ENCODE peak calls at places on chromosomes 7 and 10, in eight cellular contexts. One of them, this sample, is unnamed.
A peak's percentile ranks its signal among the peaks of the same experiment; 100 is the strongest.

GRCh38 chr10:102802920-102803534 is 34.2 kb downstream of the CYP17A1 start:
- DNase-seq in transverse colon: peak; percentile 29
- DNase-seq in heart left ventricle: no peak
- DNase-seq in A549: no peak
- DNase-seq in H9: peak; percentile 83
- DNase-seq in dorsolateral prefrontal cortex: no peak
- DNase-seq in K562: no peak
- DNase-seq in CD4-positive, alpha-beta T cell: no peak
- DNase-seq in this sample: no peak

GRCh38 chr10:11058965-11059364 is 41.3 kb downstream of the CELF2 start:
- DNase-seq in transverse colon: no peak
- DNase-seq in CD4-positive, alpha-beta T cell: no peak
- DNase-seq in dorsolateral prefrontal cortex: no peak
- DNase-seq in H9: no peak
- DNase-seq in K562: no peak
- DNase-seq in heart left ventricle: no peak
- DNase-seq in A549: no peak
- DNase-seq in this sample: no peak

GRCh38 chr10:127907411-127908105 is 655 bp downstream of the PTPRE start:
- DNase-seq in dorsolateral prefrontal cortex: peak; percentile 74
- DNase-seq in transverse colon: peak; percentile 44
- DNase-seq in H9: no peak
- DNase-seq in heart left ventricle: peak; percentile 74
- DNase-seq in CD4-positive, alpha-beta T cell: no peak
- DNase-seq in K562: no peak
- DNase-seq in A549: no peak
- DNase-seq in this sample: no peak

GRCh38 chr10:73899401-73899780 is 11.5 kb upstream of the PLAU start:
- DNase-seq in dorsolateral prefrontal cortex: no peak
- DNase-seq in heart left ventricle: no peak
- DNase-seq in A549: no peak
- DNase-seq in K562: no peak
- DNase-seq in transverse colon: no peak
- DNase-seq in H9: no peak
- DNase-seq in CD4-positive, alpha-beta T cell: no peak
- DNase-seq in this sample: no peak

GRCh38 chr10:119715628-119716505 is 10.0 kb upstream of the INPP5F start:
- DNase-seq in heart left ventricle: no peak
- DNase-seq in CD4-positive, alpha-beta T cell: no peak
- DNase-seq in H9: no peak
- DNase-seq in A549: no peak
- DNase-seq in dorsolateral prefrontal cortex: no peak
- DNase-seq in transverse colon: no peak
- DNase-seq in K562: no peak
- DNase-seq in this sample: no peak

GRCh38 chr7:44289341-44290249 is 35.8 kb downstream of the CAMK2B start:
- DNase-seq in CD4-positive, alpha-beta T cell: no peak
- DNase-seq in transverse colon: peak; percentile 4
- DNase-seq in dorsolateral prefrontal cortex: peak; percentile 48
- DNase-seq in heart left ventricle: peak; percentile 58
- DNase-seq in A549: no peak
- DNase-seq in K562: no peak
- DNase-seq in H9: peak; percentile 32
- DNase-seq in this sample: no peak

GRCh38 chr10:82796510-82796909 is 921.5 kb downstream of the NRG3 start:
- DNase-seq in A549: no peak
- DNase-seq in CD4-positive, alpha-beta T cell: no peak
- DNase-seq in heart left ventricle: no peak
- DNase-seq in dorsolateral prefrontal cortex: no peak
- DNase-seq in K562: no peak
- DNase-seq in transverse colon: no peak
- DNase-seq in H9: no peak
- DNase-seq in this sample: no peak

GRCh38 chr7:8379264-8379663 is 54.1 kb upstream of the NXPH1 start:
- DNase-seq in dorsolateral prefrontal cortex: peak; percentile 70
- DNase-seq in A549: no peak
- DNase-seq in heart left ventricle: no peak
- DNase-seq in transverse colon: no peak
- DNase-seq in H9: no peak
- DNase-seq in K562: no peak
- DNase-seq in CD4-positive, alpha-beta T cell: no peak
- DNase-seq in this sample: peak; percentile 57

GRCh38 chr7:157969995-157970394 is 617.6 kb downstream of the PTPRN2 start:
- DNase-seq in K562: no peak
- DNase-seq in CD4-positive, alpha-beta T cell: no peak
- DNase-seq in A549: no peak
- DNase-seq in transverse colon: no peak
- DNase-seq in H9: no peak
- DNase-seq in dorsolateral prefrontal cortex: no peak
- DNase-seq in heart left ventricle: no peak
- DNase-seq in this sample: no peak

GRCh38 chr7:107179326-107180163 is 10.7 kb downstream of the HBP1 start:
- DNase-seq in H9: no peak
- DNase-seq in dorsolateral prefrontal cortex: no peak
- DNase-seq in transverse colon: no peak
- DNase-seq in CD4-positive, alpha-beta T cell: no peak
- DNase-seq in A549: peak; percentile 27
- DNase-seq in K562: peak; percentile 27
- DNase-seq in heart left ventricle: no peak
- DNase-seq in this sample: no peak

GRCh38 chr7:81583882-81584533 is 185.8 kb downstream of the HGF start:
- DNase-seq in dorsolateral prefrontal cortex: no peak
- DNase-seq in CD4-positive, alpha-beta T cell: no peak
- DNase-seq in H9: no peak
- DNase-seq in transverse colon: no peak
- DNase-seq in K562: no peak
- DNase-seq in heart left ventricle: no peak
- DNase-seq in A549: no peak
- DNase-seq in this sample: no peak

GRCh38 chr7:108246227-108246837 is 116.2 kb upstream of the LAMB4 start:
- DNase-seq in A549: peak; percentile 71
- DNase-seq in dorsolateral prefrontal cortex: no peak
- DNase-seq in heart left ventricle: no peak
- DNase-seq in K562: peak; percentile 82
- DNase-seq in transverse colon: no peak
- DNase-seq in CD4-positive, alpha-beta T cell: no peak
- DNase-seq in H9: no peak
- DNase-seq in this sample: peak; percentile 11

GRCh38 chr7:106522691-106523090 is 138.3 kb downstream of the CCDC71L start:
- DNase-seq in heart left ventricle: no peak
- DNase-seq in A549: no peak
- DNase-seq in transverse colon: no peak
- DNase-seq in K562: no peak
- DNase-seq in H9: no peak
- DNase-seq in dorsolateral prefrontal cortex: no peak
- DNase-seq in CD4-positive, alpha-beta T cell: no peak
- DNase-seq in this sample: no peak

GRCh38 chr10:34985823-34986222 is 104.3 kb downstream of the CUL2 start:
- DNase-seq in heart left ventricle: no peak
- DNase-seq in K562: no peak
- DNase-seq in CD4-positive, alpha-beta T cell: no peak
- DNase-seq in transverse colon: peak; percentile 18
- DNase-seq in A549: no peak
- DNase-seq in dorsolateral prefrontal cortex: no peak
- DNase-seq in H9: peak; percentile 60
- DNase-seq in this sample: no peak

GRCh38 chr7:127776776-127777390 is 124.9 kb downstream of the SND1 start:
- DNase-seq in K562: no peak
- DNase-seq in H9: no peak
- DNase-seq in transverse colon: no peak
- DNase-seq in dorsolateral prefrontal cortex: no peak
- DNase-seq in heart left ventricle: no peak
- DNase-seq in CD4-positive, alpha-beta T cell: no peak
- DNase-seq in A549: no peak
- DNase-seq in this sample: no peak

GRCh38 chr7:79988642-79989041 is 146.0 kb upstream of the GNAI1 start:
- DNase-seq in dorsolateral prefrontal cortex: no peak
- DNase-seq in CD4-positive, alpha-beta T cell: no peak
- DNase-seq in heart left ventricle: no peak
- DNase-seq in transverse colon: no peak
- DNase-seq in K562: no peak
- DNase-seq in A549: no peak
- DNase-seq in H9: no peak
- DNase-seq in this sample: no peak

GRCh38 chr7:147818338-147818737 is 772.2 kb upstream of the C7orf33 start:
- DNase-seq in A549: no peak
- DNase-seq in K562: no peak
- DNase-seq in H9: no peak
- DNase-seq in dorsolateral prefrontal cortex: no peak
- DNase-seq in transverse colon: no peak
- DNase-seq in heart left ventricle: no peak
- DNase-seq in CD4-positive, alpha-beta T cell: no peak
- DNase-seq in this sample: no peak

GRCh38 chr10:31061941-31062340 is 30.3 kb upstream of the ZNF438 start:
- DNase-seq in heart left ventricle: no peak
- DNase-seq in transverse colon: no peak
- DNase-seq in CD4-positive, alpha-beta T cell: no peak
- DNase-seq in dorsolateral prefrontal cortex: no peak
- DNase-seq in A549: no peak
- DNase-seq in H9: no peak
- DNase-seq in K562: no peak
- DNase-seq in this sample: no peak

GRCh38 chr7:31488562-31489203 is 25.2 kb upstream of the ITPRID1 start:
- DNase-seq in heart left ventricle: peak; percentile 34
- DNase-seq in H9: peak; percentile 88
- DNase-seq in A549: peak; percentile 69
- DNase-seq in transverse colon: peak; percentile 56
- DNase-seq in K562: peak; percentile 86
- DNase-seq in dorsolateral prefrontal cortex: peak; percentile 54
- DNase-seq in CD4-positive, alpha-beta T cell: no peak
- DNase-seq in this sample: peak; percentile 37

GRCh38 chr7:1974714-1975113 is 258.0 kb downstream of the MAD1L1 start:
- DNase-seq in CD4-positive, alpha-beta T cell: no peak
- DNase-seq in transverse colon: no peak
- DNase-seq in A549: no peak
- DNase-seq in heart left ventricle: peak; percentile 43
- DNase-seq in H9: no peak
- DNase-seq in K562: no peak
- DNase-seq in dorsolateral prefrontal cortex: peak; percentile 28
- DNase-seq in this sample: no peak

GRCh38 chr7:101208794-101209193 is 8.0 kb upstream of the MOGAT3 start:
- DNase-seq in heart left ventricle: no peak
- DNase-seq in CD4-positive, alpha-beta T cell: no peak
- DNase-seq in transverse colon: no peak
- DNase-seq in K562: no peak
- DNase-seq in A549: no peak
- DNase-seq in H9: no peak
- DNase-seq in dorsolateral prefrontal cortex: no peak
- DNase-seq in this sample: no peak
- H3K27ac ChIP-seq in heart left ventricle: no peak overlapping the region
- H3K27ac ChIP-seq in CD4-positive, alpha-beta T cell: no peak overlapping the region
- H3K27ac ChIP-seq in transverse colon: no peak overlapping the region
- H3K27ac ChIP-seq in K562: no peak overlapping the region
- H3K27ac ChIP-seq in A549: no peak overlapping the region
- H3K27ac ChIP-seq in H9: no peak overlapping the region
- H3K27ac ChIP-seq in dorsolateral prefrontal cortex: no peak overlapping the region
- H3K27ac ChIP-seq in this sample: no peak overlapping the region

GRCh38 chr7:151720297-151720696 is 156.6 kb downstream of the PRKAG2 start:
- DNase-seq in heart left ventricle: no peak
- DNase-seq in transverse colon: no peak
- DNase-seq in A549: no peak
- DNase-seq in H9: no peak
- DNase-seq in K562: no peak
- DNase-seq in CD4-positive, alpha-beta T cell: no peak
- DNase-seq in dorsolateral prefrontal cortex: no peak
- DNase-seq in this sample: no peak
- H3K27ac ChIP-seq in heart left ventricle: peak overlapping the region; percentile 82
- H3K27ac ChIP-seq in transverse colon: no peak overlapping the region
- H3K27ac ChIP-seq in A549: no peak overlapping the region
- H3K27ac ChIP-seq in H9: no peak overlapping the region
- H3K27ac ChIP-seq in K562: no peak overlapping the region
- H3K27ac ChIP-seq in CD4-positive, alpha-beta T cell: no peak overlapping the region
- H3K27ac ChIP-seq in dorsolateral prefrontal cortex: no peak overlapping the region
- H3K27ac ChIP-seq in this sample: no peak overlapping the region

DNA sequence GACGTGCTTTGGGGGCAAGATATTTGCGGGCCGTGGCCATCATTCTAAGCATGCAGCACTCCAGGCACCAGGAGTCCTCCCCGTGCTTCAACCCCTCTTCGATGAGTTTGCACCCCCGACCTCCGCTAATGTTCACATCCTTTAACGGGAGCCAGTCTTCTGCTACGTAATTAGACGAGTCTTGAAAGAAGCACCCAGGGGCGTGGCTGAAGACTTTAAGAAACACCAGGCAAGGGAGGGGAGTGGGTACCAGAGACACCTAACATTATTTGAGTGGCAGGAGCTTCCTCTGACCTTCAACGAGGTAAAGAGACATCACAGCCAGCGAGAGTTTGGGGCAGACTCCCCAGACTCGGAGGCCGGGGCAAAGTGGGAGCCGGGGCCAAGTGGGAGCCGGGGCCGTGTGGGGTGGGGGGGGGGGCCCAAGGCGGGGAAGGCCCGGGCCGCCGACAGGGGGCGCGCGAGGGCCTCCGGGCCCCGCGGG is 31.1 kb upstream of the TOMM7 start:
- DNase-seq in heart left ventricle: no peak
- DNase-seq in A549: peak; percentile 63
- DNase-seq in dorsolateral prefrontal cortex: no peak
- DNase-seq in CD4-positive, alpha-beta T cell: peak; percentile 40
- DNase-seq in transverse colon: peak; percentile 36
- DNase-seq in H9: peak; percentile 62
- DNase-seq in K562: no peak
- DNase-seq in this sample: no peak
- H3K27ac ChIP-seq in heart left ventricle: peak overlapping the region; percentile 97
- H3K27ac ChIP-seq in A549: peak overlapping the region; percentile 96
- H3K27ac ChIP-seq in dorsolateral prefrontal cortex: peak overlapping the region; percentile 69
- H3K27ac ChIP-seq in CD4-positive, alpha-beta T cell: no peak overlapping the region
- H3K27ac ChIP-seq in transverse colon: peak overlapping the region; percentile 94
- H3K27ac ChIP-seq in H9: no peak overlapping the region
- H3K27ac ChIP-seq in K562: no peak overlapping the region
- H3K27ac ChIP-seq in this sample: no peak overlapping the region

GRCh38 chr7:20270371-20270770 is 53.2 kb upstream of the MACC1 start:
- DNase-seq in dorsolateral prefrontal cortex: no peak
- DNase-seq in K562: no peak
- DNase-seq in transverse colon: no peak
- DNase-seq in heart left ventricle: no peak
- DNase-seq in A549: no peak
- DNase-seq in CD4-positive, alpha-beta T cell: no peak
- DNase-seq in H9: no peak
- DNase-seq in this sample: no peak

GRCh38 chr7:20267482-20267881 is 50.3 kb upstream of the MACC1 start:
- DNase-seq in K562: no peak
- DNase-seq in transverse colon: no peak
- DNase-seq in A549: no peak
- DNase-seq in heart left ventricle: no peak
- DNase-seq in dorsolateral prefrontal cortex: no peak
- DNase-seq in H9: peak; percentile 45
- DNase-seq in CD4-positive, alpha-beta T cell: no peak
- DNase-seq in this sample: no peak

GRCh38 chr7:20269726-20270125 is 52.5 kb upstream of the MACC1 start:
- DNase-seq in H9: no peak
- DNase-seq in A549: no peak
- DNase-seq in dorsolateral prefrontal cortex: no peak
- DNase-seq in transverse colon: no peak
- DNase-seq in heart left ventricle: no peak
- DNase-seq in K562: no peak
- DNase-seq in CD4-positive, alpha-beta T cell: no peak
- DNase-seq in this sample: no peak

GRCh38 chr7:20270867-20271266 is 53.7 kb upstream of the MACC1 start:
- DNase-seq in heart left ventricle: no peak
- DNase-seq in H9: no peak
- DNase-seq in dorsolateral prefrontal cortex: no peak
- DNase-seq in transverse colon: no peak
- DNase-seq in A549: no peak
- DNase-seq in K562: no peak
- DNase-seq in CD4-positive, alpha-beta T cell: no peak
- DNase-seq in this sample: no peak

GRCh38 chr7:20268832-20269231 is 51.6 kb upstream of the MACC1 start:
- DNase-seq in A549: no peak
- DNase-seq in transverse colon: no peak
- DNase-seq in CD4-positive, alpha-beta T cell: no peak
- DNase-seq in dorsolateral prefrontal cortex: no peak
- DNase-seq in K562: no peak
- DNase-seq in H9: no peak
- DNase-seq in heart left ventricle: no peak
- DNase-seq in this sample: no peak
- H3K27ac ChIP-seq in A549: no peak overlapping the region
- H3K27ac ChIP-seq in transverse colon: no peak overlapping the region
- H3K27ac ChIP-seq in CD4-positive, alpha-beta T cell: no peak overlapping the region
- H3K27ac ChIP-seq in dorsolateral prefrontal cortex: no peak overlapping the region
- H3K27ac ChIP-seq in K562: no peak overlapping the region
- H3K27ac ChIP-seq in H9: no peak overlapping the region
- H3K27ac ChIP-seq in heart left ventricle: no peak overlapping the region
- H3K27ac ChIP-seq in this sample: no peak overlapping the region